ENCODE peak calls at places on chromosome 3, in four cellular contexts. T is GM12878, L is esophagus squamous epithelium, C is fibroblast of lung. U is an unnamed sample.

GRCh38 chr3:120171134-120171863 is 77.1 kb upstream of the GSK3B start:
- DNase-seq in T (no peak), L (no peak), C (peak), U (no peak)

GRCh38 chr3:72011495-72011894 is 226.5 kb upstream of the PROK2 start:
- DNase-seq in T (no peak), L (no peak), C (no peak), U (no peak)

GRCh38 chr3:136893848-136894443 is 31.9 kb downstream of the NCK1 start:
- DNase-seq in T (no peak), L (no peak), C (peak), U (no peak)

GRCh38 chr3:104846270-104846669 is 520.4 kb upstream of the ALCAM start:
- DNase-seq in T (no peak), L (no peak), C (peak), U (no peak)

GRCh38 chr3:134601539-134602439 is 49.0 kb downstream of the KY start:
- DNase-seq in T (no peak), L (no peak), C (peak), U (no peak)

GRCh38 chr3:98612587-98612986 is 19.2 kb upstream of the CPOX start:
- DNase-seq in T (no peak), L (no peak), C (no peak), U (no peak)

GRCh38 chr3:182979719-182980191 is 583 bp downstream of the DCUN1D1 start:
- DNase-seq in T (no peak), L (no peak), C (no peak), U (no peak)

GRCh38 chr3:190514163-190515153 is 573 bp downstream of the IL1RAP start:
- DNase-seq in T (no peak), L (no peak), C (peak), U (no peak)

GRCh38 chr3:197792019-197792647 is 1.1 kb downstream of the LRCH3 start:
- DNase-seq in T (no peak), L (no peak), C (peak), U (no peak)

GRCh38 chr3:126474498-126475410 is 937 bp downstream of the ZXDC start:
- DNase-seq in T (no peak), L (peak), C (peak), U (peak)

GRCh38 chr3:71241981-71242552 is 341.5 kb downstream of the FOXP1 start:
- DNase-seq in T (no peak), L (no peak), C (no peak), U (no peak)

GRCh38 chr3:9649791-9650521 is 651 bp downstream of the MTMR14 start:
- DNase-seq in T (peak), L (no peak), C (no peak), U (no peak)

GRCh38 chr3:3476669-3477068 is 297.2 kb upstream of the CRBN start:
- DNase-seq in T (no peak), L (no peak), C (no peak), U (no peak)

GRCh38 chr3:158748237-158748828 is 16.1 kb upstream of the RARRES1 start:
- DNase-seq in T (no peak), L (no peak), C (peak), U (peak)

GRCh38 chr3:150830094-150830681 is 67.2 kb upstream of the SIAH2 start:
- DNase-seq in T (no peak), L (no peak), C (no peak), U (no peak)

GRCh38 chr3:187352581-187353575 is 15.3 kb upstream of the RTP4 start:
- DNase-seq in T (no peak), L (no peak), C (no peak), U (no peak)

GRCh38 chr3:162491957-162492356 is 995.3 kb downstream of the OTOL1 start:
- DNase-seq in T (no peak), L (no peak), C (peak), U (no peak)

GRCh38 chr3:27574438-27574795 is 90.2 kb upstream of the SLC4A7 start:
- DNase-seq in T (no peak), L (no peak), C (no peak), U (no peak)

GRCh38 chr3:64023861-64024223 is 548 bp upstream of the PSMD6 start:
- DNase-seq in T (no peak), L (no peak), C (peak), U (no peak)
- H3K4me3 ChIP-seq in T (peak), L (peak), C (peak), U (peak)

DNA sequence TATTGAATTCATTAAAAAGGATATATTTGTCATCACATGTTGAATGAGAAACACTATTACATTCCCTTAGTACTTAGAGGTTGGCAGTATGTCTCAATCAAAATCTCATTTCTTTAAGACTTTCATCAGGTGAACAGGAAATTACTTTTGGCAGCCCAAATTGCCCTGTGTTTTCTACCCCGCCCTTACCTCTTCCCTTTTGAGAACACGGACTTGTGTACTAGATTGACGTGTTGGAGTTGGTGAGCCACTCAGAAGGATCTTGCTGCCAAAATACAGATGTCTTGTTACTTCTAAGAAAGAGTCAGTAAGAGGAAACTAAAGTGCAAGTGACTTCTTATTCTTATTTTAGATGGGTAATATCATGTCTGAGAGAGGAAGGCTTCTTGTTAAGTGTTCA is 386.9 kb downstream of the FEZF2 start:
- DNase-seq in T (no peak), L (no peak), C (no peak), U (no peak)
- H3K4me3 ChIP-seq in T (no peak), L (no peak), C (no peak), U (no peak)

DNA sequence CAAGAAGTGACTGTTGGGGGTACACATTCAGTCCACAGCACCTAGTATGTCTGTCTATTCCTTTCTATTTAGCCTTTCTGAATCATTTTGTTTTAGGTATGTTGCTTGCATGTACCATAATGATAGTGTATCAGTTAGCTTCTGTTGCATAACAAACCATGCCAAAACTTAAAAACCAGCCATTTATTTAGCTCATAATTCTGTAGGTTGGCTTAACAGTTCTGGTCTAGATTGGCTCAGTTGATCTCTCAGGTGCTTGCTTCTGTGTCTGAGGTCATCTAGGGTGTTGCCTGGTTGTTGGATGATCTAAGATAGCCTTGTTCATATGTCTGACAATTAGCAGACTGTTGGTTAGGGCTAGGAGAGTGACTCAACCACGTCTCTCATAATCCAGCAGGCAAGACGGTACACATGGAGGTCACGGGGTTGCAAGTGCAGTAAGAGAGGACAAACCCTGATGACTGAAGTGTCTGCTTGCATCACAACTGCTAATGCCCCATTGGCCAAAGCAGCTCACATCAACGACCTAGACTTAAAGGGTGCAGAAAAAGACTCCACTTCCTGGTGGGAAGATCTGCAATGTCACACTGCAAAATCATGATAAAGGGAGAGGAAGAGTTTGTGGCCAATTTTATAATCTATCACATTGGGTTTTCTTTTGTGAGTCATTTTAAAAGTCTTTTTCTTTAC is 6.8 kb upstream of the PDCD6IP start:
- DNase-seq in T (no peak), L (no peak), C (peak), U (no peak)
- H3K4me3 ChIP-seq in T (no peak), L (no peak), C (no peak), U (no peak)

DNA sequence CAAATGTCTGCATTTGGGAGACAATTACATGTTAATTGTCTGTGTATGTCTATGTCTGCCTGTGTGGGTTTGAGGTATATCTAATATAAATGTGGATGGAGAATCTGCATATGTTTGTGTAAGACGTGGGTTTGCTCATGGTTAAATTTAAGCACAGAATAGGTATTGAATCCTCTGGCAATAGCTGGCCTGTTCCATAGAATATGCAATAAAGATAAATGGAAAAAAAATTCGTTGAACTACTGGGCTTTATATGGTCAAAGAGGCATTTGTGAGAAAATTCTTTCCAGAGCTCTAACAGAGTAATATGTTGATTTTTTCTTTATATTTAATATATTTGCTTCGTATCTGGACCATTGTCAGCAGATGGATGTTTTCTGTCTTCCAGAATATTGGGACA is 1.4 kb downstream of the VPS8 start:
- DNase-seq in T (no peak), L (no peak), C (no peak), U (no peak)
- H3K4me3 ChIP-seq in T (peak), L (no peak), C (peak), U (peak)

GRCh38 chr3:170866499-170866898 is 3.5 kb downstream of the RPL22L1 start:
- DNase-seq in T (no peak), L (no peak), C (no peak), U (no peak)

GRCh38 chr3:170865209-170866094 is 4.5 kb downstream of the RPL22L1 start:
- DNase-seq in T (no peak), L (no peak), C (peak), U (no peak)

GRCh38 chr3:170867552-170867951 is 2.4 kb downstream of the RPL22L1 start:
- DNase-seq in T (no peak), L (no peak), C (peak), U (no peak)

GRCh38 chr3:170868577-170869239 is 1.3 kb downstream of the RPL22L1 start:
- DNase-seq in T (no peak), L (no peak), C (no peak), U (no peak)

DNA sequence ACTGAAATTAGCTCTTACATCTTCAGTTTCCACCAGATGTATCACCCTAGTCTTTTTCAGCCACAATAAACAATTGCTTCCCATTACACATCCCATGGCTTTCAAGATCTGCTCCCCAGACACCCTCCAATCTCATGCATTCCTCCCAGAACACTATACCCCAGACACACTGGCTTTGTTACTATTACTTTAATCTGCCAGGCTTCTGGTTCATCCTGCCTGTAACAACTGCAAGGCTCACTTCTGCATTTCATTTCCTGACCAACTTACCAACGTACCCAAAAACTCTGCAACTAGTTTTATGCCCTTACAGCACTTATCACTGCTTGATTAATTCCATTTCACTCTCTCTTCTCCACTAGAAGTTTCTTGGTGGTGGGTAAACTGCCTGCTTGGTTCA is 2.9 kb downstream of the RPL22L1 start:
- DNase-seq in T (no peak), L (no peak), C (no peak), U (no peak)
- H3K4me3 ChIP-seq in T (peak), L (no peak), C (no peak), U (no peak)

GRCh38 chr3:111862974-111863373 is 3.9 kb downstream of the PHLDB2 start:
- DNase-seq in T (no peak), L (no peak), C (no peak), U (no peak)
- H3K4me3 ChIP-seq in T (no peak), L (no peak), C (no peak), U (peak)

GRCh38 chr3:8237893-8238292 is 263.7 kb upstream of the LMCD1 start:
- DNase-seq in T (no peak), L (no peak), C (no peak), U (no peak)
- H3K4me3 ChIP-seq in T (no peak), L (no peak), C (no peak), U (peak)

GRCh38 chr3:181705081-181705480 is 6.6 kb upstream of the SOX2 start:
- DNase-seq in T (no peak), L (no peak), C (no peak), U (no peak)
- H3K4me3 ChIP-seq in T (no peak), L (no peak), C (no peak), U (no peak)

GRCh38 chr3:81749285-81749684 is 12.2 kb downstream of the GBE1 start:
- DNase-seq in T (no peak), L (no peak), C (no peak), U (no peak)
- H3K4me3 ChIP-seq in T (no peak), L (no peak), C (no peak), U (no peak)

U was measured in coronary artery.